ENCODE peak calls at places on chromosome X, in five cellular contexts. D is HepG2, B is HEK293T, F is H1, X is GM12878. A is an unnamed sample.

GRCh38 chrX:47235691-47236103 is 2.9 kb downstream of the USP11 start:
- DNase-seq in D (peak), B (no peak), F (no peak), X (no peak), A (no peak)

GRCh38 chrX:120726294-120726693 is 96.4 kb upstream of the C1GALT1C1 start:
- DNase-seq in D (no peak), B (no peak), F (no peak), X (peak), A (no peak)

GRCh38 chrX:16138108-16138427 is 14.7 kb downstream of the GRPR start:
- DNase-seq in D (peak), B (peak), F (no peak), X (peak), A (no peak)

GRCh38 chrX:123077671-123078070 is 106.4 kb upstream of the GRIA3 start:
- DNase-seq in D (no peak), B (no peak), F (no peak), X (no peak), A (no peak)

GRCh38 chrX:154484255-154485149 is 1.9 kb downstream of the UBL4A start:
- DNase-seq in D (no peak), B (no peak), F (no peak), X (no peak), A (no peak)

GRCh38 chrX:130118396-130118795 is 8.1 kb upstream of the ELF4 start:
- DNase-seq in D (no peak), B (no peak), F (no peak), X (no peak), A (no peak)

GRCh38 chrX:150765782-150766350 is 72.7 kb downstream of the MTMR1 start:
- DNase-seq in D (no peak), B (no peak), F (no peak), X (no peak), A (no peak)

GRCh38 chrX:130125090-130125489 is 14.8 kb upstream of the ELF4 start:
- DNase-seq in D (no peak), B (no peak), F (no peak), X (no peak), A (no peak)

GRCh38 chrX:73841337-73841736 is 278.3 kb downstream of the CHIC1 start:
- DNase-seq in D (no peak), B (no peak), F (no peak), X (no peak), A (no peak)

GRCh38 chrX:18856645-18856997 is 127.3 kb downstream of the PHKA2 start:
- DNase-seq in D (no peak), B (no peak), F (no peak), X (no peak), A (no peak)

GRCh38 chrX:136048446-136048845 is 63.2 kb downstream of the SLC9A6 start:
- DNase-seq in D (no peak), B (no peak), F (no peak), X (no peak), A (no peak)

GRCh38 chrX:154539077-154539476 is 7.6 kb downstream of the G6PD start:
- DNase-seq in D (no peak), B (no peak), F (no peak), X (no peak), A (no peak)

GRCh38 chrX:26253526-26253925 is 37.6 kb downstream of the MAGEB5 start:
- DNase-seq in D (no peak), B (no peak), F (no peak), X (no peak), A (no peak)

GRCh38 chrX:30920271-30920670 is 31.2 kb upstream of the TAB3 start:
- DNase-seq in D (no peak), B (no peak), F (no peak), X (no peak), A (no peak)

GRCh38 chrX:38561126-38561868 is at the start of gene TSPAN7:
- DNase-seq in D (peak), B (peak), F (peak), X (no peak), A (peak)

GRCh38 chrX:44036336-44036735 is 63.1 kb upstream of the NDP start:
- DNase-seq in D (no peak), B (no peak), F (no peak), X (no peak), A (no peak)

GRCh38 chrX:119784747-119785446 is 6.5 kb downstream of the RPL39 start:
- DNase-seq in D (no peak), B (peak), F (peak), X (no peak), A (no peak)

GRCh38 chrX:109822861-109823260 is 89.8 kb upstream of the ACSL4 start:
- DNase-seq in D (peak), B (no peak), F (no peak), X (no peak), A (no peak)

GRCh38 chrX:10079155-10079711 is 77.5 kb upstream of the CLCN4 start:
- DNase-seq in D (peak), B (no peak), F (no peak), X (no peak), A (no peak)

GRCh38 chrX:11789809-11790208 is 31.8 kb downstream of the MSL3 start:
- DNase-seq in D (no peak), B (no peak), F (no peak), X (peak), A (no peak)

GRCh38 chrX:95662200-95662599 is 1022.4 kb upstream of the DIAPH2 start:
- DNase-seq in D (no peak), B (no peak), F (no peak), X (no peak), A (no peak)

GRCh38 chrX:17744896-17745523 is 7.7 kb downstream of the SCML1 start:
- DNase-seq in D (peak), B (no peak), F (no peak), X (no peak), A (no peak)

GRCh38 chrX:14064632-14065432 is 35.1 kb upstream of the GEMIN8 start:
- DNase-seq in D (no peak), B (peak), F (no peak), X (no peak), A (no peak)

GRCh38 chrX:49760288-49760885 is 64.6 kb upstream of the PAGE1 start:
- DNase-seq in D (no peak), B (no peak), F (no peak), X (no peak), A (no peak)

GRCh38 chrX:119325456-119325855 is 73.7 kb upstream of the SLC25A43 start:
- DNase-seq in D (no peak), B (no peak), F (no peak), X (no peak), A (peak)

GRCh38 chrX:20361890-20362262 is 95.2 kb upstream of the RPS6KA3 start:
- DNase-seq in D (peak), B (peak), F (no peak), X (no peak), A (peak)

GRCh38 chrX:120672389-120672788 is 42.5 kb upstream of the C1GALT1C1 start:
- DNase-seq in D (peak), B (no peak), F (no peak), X (no peak), A (no peak)

GRCh38 chrX:128438082-128438481 is 385.9 kb upstream of the ACTRT1 start:
- DNase-seq in D (no peak), B (no peak), F (no peak), X (no peak), A (no peak)

GRCh38 chrX:138411048-138411447 is 300.5 kb downstream of the FGF13 start:
- DNase-seq in D (no peak), B (no peak), F (no peak), X (no peak), A (no peak)

GRCh38 chrX:29952016-29952415 is 263.3 kb upstream of the MAGEB2 start:
- DNase-seq in D (no peak), B (no peak), F (no peak), X (no peak), A (no peak)

GRCh38 chrX:105136786-105137185 is 83.7 kb downstream of the TEX13A start:
- DNase-seq in D (no peak), B (no peak), F (no peak), X (no peak), A (no peak)

GRCh38 chrX:36961590-36961989 is 46.6 kb upstream of the FAM47C start:
- DNase-seq in D (peak), B (peak), F (no peak), X (no peak), A (no peak)

GRCh38 chrX:11261260-11261659 is 32.0 kb upstream of the AMELX start:
- DNase-seq in D (no peak), B (no peak), F (no peak), X (no peak), A (no peak)

GRCh38 chrX:140091276-140091886 is 126.1 kb upstream of the CXorf66 start:
- DNase-seq in D (no peak), B (peak), F (peak), X (no peak), A (no peak)

GRCh38 chrX:50747471-50747900 is 66.5 kb downstream of the SHROOM4 start:
- DNase-seq in D (peak), B (peak), F (no peak), X (no peak), A (peak)

GRCh38 chrX:53261573-53261972 is 19.8 kb downstream of the IQSEC2 start:
- DNase-seq in D (no peak), B (no peak), F (no peak), X (no peak), A (no peak)
- TF ChIP-seq SUZ12 in D (no peak), B (no peak), F (no peak), X (no peak), A (no peak)

GRCh38 chrX:101359966-101360365 is 11.4 kb upstream of the TIMM8A start:
- DNase-seq in D (no peak), B (no peak), F (no peak), X (no peak), A (no peak)

GRCh38 chrX:101362757-101363156 is 14.2 kb upstream of the TIMM8A start:
- DNase-seq in D (no peak), B (no peak), F (no peak), X (no peak), A (no peak)

GRCh38 chrX:101357166-101357795 is 8.7 kb upstream of the TIMM8A start:
- DNase-seq in D (no peak), B (peak), F (no peak), X (no peak), A (no peak)

DNA sequence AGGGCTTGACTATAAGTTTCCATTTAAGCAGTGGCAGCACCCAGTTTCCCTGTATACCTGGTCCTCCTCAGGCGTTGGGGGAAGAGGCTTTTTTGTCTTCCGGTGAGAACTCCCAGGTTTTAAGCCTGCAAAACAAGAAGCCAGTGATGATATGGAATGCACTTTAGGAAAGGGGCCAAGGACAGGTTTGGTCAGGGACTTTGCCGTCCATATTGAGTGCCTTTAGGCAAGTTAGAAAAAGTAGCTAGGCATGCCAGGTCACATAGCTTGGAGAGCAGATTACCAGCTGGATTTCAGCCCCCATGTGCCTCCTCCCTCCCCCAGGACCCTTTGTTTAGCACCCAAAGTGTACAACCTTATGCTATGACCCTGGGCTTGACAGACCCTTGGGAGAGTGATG is 13.6 kb upstream of the TIMM8A start:
- DNase-seq in D (no peak), B (no peak), F (no peak), X (no peak), A (no peak)
- TF ChIP-seq SUZ12 in D (no peak), B (no peak), F (no peak), X (no peak), A (no peak)

GRCh38 chrX:153388722-153389459 is 12.3 kb downstream of the PNMA6E start:
- DNase-seq in D (no peak), B (no peak), F (no peak), X (no peak), A (no peak)

GRCh38 chrX:153396320-153397195 is 4.6 kb downstream of the PNMA6E start:
- DNase-seq in D (no peak), B (no peak), F (no peak), X (no peak), A (no peak)

GRCh38 chrX:153394595-153394994 is 6.6 kb downstream of the PNMA6E start:
- DNase-seq in D (no peak), B (no peak), F (no peak), X (no peak), A (no peak)

GRCh38 chrX:153395613-153396319 is 5.4 kb downstream of the PNMA6E start:
- DNase-seq in D (no peak), B (no peak), F (no peak), X (no peak), A (no peak)

GRCh38 chrX:153392642-153393321 is 8.4 kb downstream of the PNMA6E start:
- DNase-seq in D (no peak), B (no peak), F (no peak), X (no peak), A (no peak)
- TF ChIP-seq SUZ12 in D (no peak), B (no peak), F (no peak), X (no peak), A (no peak)

GRCh38 chrX:147832707-147833348 is 78.9 kb upstream of the FMR1 start:
- DNase-seq in D (no peak), B (no peak), F (no peak), X (no peak), A (no peak)

DNA sequence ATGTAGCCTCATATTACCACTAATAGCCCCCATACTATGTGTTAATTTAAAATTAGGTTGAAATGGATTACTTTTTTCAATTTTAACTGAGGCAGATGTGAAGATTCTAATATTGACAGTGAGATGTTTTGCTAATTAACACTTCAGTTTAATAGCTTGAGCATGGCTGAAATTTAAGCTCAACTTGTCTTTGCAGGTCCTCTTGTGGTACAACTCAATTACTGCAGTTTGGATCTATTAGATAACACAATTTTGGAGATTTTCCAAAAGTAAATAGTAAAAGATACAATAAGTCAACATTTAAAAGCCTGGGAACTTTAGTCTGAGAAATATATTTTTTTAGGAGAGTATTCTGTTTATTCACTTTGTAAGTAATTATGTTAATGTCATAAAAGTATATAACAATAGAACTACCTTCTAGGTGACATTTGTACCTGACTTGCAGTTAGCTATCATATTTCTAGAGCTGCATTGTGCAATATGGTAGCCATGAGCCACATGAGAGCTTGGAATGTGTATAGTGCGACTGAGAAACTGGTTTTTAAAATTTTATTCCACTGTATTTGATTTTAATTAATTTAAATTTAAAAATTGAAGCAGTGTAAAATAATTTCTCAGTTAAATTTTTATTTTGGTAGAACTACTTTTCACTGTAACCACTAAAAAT is 73.1 kb upstream of the FMR1 start:
- DNase-seq in D (peak), B (no peak), F (no peak), X (no peak), A (peak)
- TF ChIP-seq SUZ12 in D (no peak), B (no peak), F (no peak), X (no peak), A (no peak)

GRCh38 chrX:72566448-72566847 is 6.2 kb downstream of the HDAC8 start:
- DNase-seq in D (no peak), B (no peak), F (no peak), X (no peak), A (no peak)

GRCh38 chrX:72572248-72573157 is at the start of gene HDAC8:
- DNase-seq in D (peak), B (peak), F (peak), X (peak), A (peak)

GRCh38 chrX:72573158-72573511 is 492 bp upstream of the HDAC8 start:
- DNase-seq in D (no peak), B (no peak), F (no peak), X (no peak), A (no peak)

GRCh38 chrX:72568406-72569092 is 4.1 kb downstream of the HDAC8 start:
- DNase-seq in D (no peak), B (no peak), F (no peak), X (no peak), A (no peak)

DNA sequence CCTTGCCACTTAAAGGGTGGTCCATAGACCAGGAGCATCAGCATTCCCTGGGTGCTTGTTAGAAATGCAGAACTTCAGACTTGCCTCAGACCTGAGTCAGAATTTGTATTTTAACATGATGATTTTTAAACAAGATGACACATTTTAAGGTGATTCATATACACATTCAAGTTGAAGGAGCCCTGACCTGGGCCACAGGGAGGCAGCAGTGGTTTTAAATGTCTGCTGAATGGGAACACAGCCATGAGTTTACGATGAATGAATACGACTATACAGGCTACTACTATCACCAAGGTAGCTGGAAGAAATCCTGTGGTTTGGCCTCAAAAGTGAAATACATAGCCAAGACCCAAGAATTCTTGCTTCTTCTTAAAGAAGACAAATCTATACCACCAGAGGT is 2.9 kb downstream of the HDAC8 start:
- DNase-seq in D (no peak), B (no peak), F (no peak), X (no peak), A (no peak)
- TF ChIP-seq SUZ12 in D (no peak), B (no peak), F (no peak), X (no peak), A (no peak)

GRCh38 chrX:46169808-46170207 is 375.4 kb downstream of the ZNF674 start:
- DNase-seq in D (no peak), B (no peak), F (no peak), X (no peak), A (no peak)

GRCh38 chrX:46168254-46168653 is 377.0 kb downstream of the ZNF674 start:
- DNase-seq in D (no peak), B (no peak), F (no peak), X (no peak), A (no peak)

GRCh38 chrX:46165866-46166265 is 379.4 kb downstream of the ZNF674 start:
- DNase-seq in D (no peak), B (no peak), F (no peak), X (no peak), A (no peak)

GRCh38 chrX:46165411-46165810 is 379.8 kb downstream of the ZNF674 start:
- DNase-seq in D (no peak), B (no peak), F (no peak), X (no peak), A (no peak)
- TF ChIP-seq SUZ12 in D (no peak), B (no peak), F (no peak), X (no peak), A (no peak)

GRCh38 chrX:101206471-101206870 is 13.1 kb upstream of the DRP2 start:
- DNase-seq in D (peak), B (peak), F (no peak), X (no peak), A (no peak)
- TF ChIP-seq SUZ12 in D (no peak), B (no peak), F (no peak), X (no peak), A (no peak)

GRCh38 chrX:24398766-24399165 is 38.3 kb downstream of the SUPT20HL1 start:
- DNase-seq in D (no peak), B (no peak), F (no peak), X (no peak), A (no peak)

GRCh38 chrX:24396236-24396929 is 35.9 kb downstream of the SUPT20HL1 start:
- DNase-seq in D (no peak), B (no peak), F (no peak), X (no peak), A (no peak)

GRCh38 chrX:24396930-24397277 is 36.5 kb downstream of the SUPT20HL1 start:
- DNase-seq in D (no peak), B (no peak), F (no peak), X (no peak), A (no peak)

GRCh38 chrX:24392709-24393108 is 32.3 kb downstream of the SUPT20HL1 start:
- DNase-seq in D (no peak), B (no peak), F (no peak), X (no peak), A (no peak)

GRCh38 chrX:24395775-24396174 is 35.3 kb downstream of the SUPT20HL1 start:
- DNase-seq in D (peak), B (peak), F (no peak), X (peak), A (peak)
- TF ChIP-seq SUZ12 in D (no peak), B (no peak), F (no peak), X (no peak), A (no peak)

DNA sequence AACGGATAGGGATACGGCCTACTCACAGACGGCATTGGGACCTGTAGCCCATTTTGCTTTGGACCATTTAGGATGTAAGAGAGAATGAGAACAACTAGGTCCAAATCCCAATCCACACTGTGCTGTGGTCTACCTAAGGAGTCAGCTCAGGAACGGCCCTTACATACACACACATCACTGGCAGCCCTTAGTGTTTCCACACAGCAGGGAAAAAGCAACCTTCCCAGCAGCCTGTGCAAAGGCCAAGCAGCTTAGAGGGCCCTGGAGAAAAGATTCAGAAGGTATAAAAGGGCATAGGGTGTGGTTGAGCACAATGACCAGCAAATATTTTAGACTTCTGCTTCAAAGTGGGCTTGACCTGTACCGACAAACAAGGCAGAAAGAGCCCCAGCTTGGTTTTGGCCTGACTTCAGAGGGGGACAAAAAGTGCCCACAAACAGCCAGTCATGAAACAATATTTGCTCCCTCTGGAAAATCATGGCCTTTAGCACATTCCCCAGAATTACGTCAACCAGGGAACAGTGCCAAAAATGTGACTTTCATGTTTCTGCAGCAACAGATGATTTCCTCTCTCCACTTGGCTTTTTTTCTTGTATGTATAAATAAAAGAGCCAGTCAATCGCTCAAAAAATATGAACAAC is 359.5 kb upstream of the FGF16 start:
- DNase-seq in D (peak), B (no peak), F (no peak), X (no peak), A (no peak)
- TF ChIP-seq SUZ12 in D (no peak), B (no peak), F (no peak), X (no peak), A (no peak)

A was measured in NT2/D1.